ENCODE peak calls at places on chromosomes 3 and 15, in eight cellular contexts. Z is psoas muscle, D is HCT116, I is aorta, H is H1, J is upper lobe of left lung, X is neural progenitor cell, R is neuronal stem cell. Y is an unnamed sample. For H3K9me3, the result is how much of the 10 kb centered on the place peaks cover.

GRCh38 chr3:48661501-48662139 is 1.1 kb downstream of the CELSR3 start:
- DNase-seq in Z (peak), D (no peak), I (peak), H (no peak), J (peak), X (peak), R (peak), Y (peak)

GRCh38 chr3:194587438-194587931 is 45.7 kb downstream of the TMEM44 start:
- DNase-seq in Z (peak), D (no peak), I (peak), H (no peak), J (peak), X (no peak), R (no peak), Y (no peak)

GRCh38 chr15:58748787-58749531 is 548 bp downstream of the ADAM10 start:
- DNase-seq in Z (peak), D (no peak), I (peak), H (no peak), J (peak), X (peak), R (peak), Y (peak)

GRCh38 chr15:60389261-60390077 is 8.3 kb downstream of the ANXA2 start:
- DNase-seq in Z (no peak), D (no peak), I (no peak), H (no peak), J (no peak), X (no peak), R (no peak), Y (peak)

GRCh38 chr3:187975571-187976360 is 178.2 kb upstream of the LPP start:
- DNase-seq in Z (peak), D (peak), I (no peak), H (no peak), J (no peak), X (no peak), R (no peak), Y (no peak)

GRCh38 chr15:89330881-89331595 is 3.6 kb downstream of the POLG start:
- DNase-seq in Z (no peak), D (no peak), I (peak), H (no peak), J (no peak), X (no peak), R (no peak), Y (no peak)

GRCh38 chr3:157125101-157125500 is 34.8 kb downstream of the CCNL1 start:
- DNase-seq in Z (no peak), D (no peak), I (no peak), H (no peak), J (no peak), X (no peak), R (no peak), Y (no peak)

GRCh38 chr3:635393-635792 is 438.8 kb downstream of the CHL1 start:
- DNase-seq in Z (no peak), D (no peak), I (no peak), H (no peak), J (no peak), X (no peak), R (no peak), Y (no peak)

GRCh38 chr3:23455084-23455483 is 252.0 kb downstream of the UBE2E2 start:
- DNase-seq in Z (no peak), D (no peak), I (no peak), H (no peak), J (no peak), X (no peak), R (no peak), Y (no peak)

GRCh38 chr3:196916995-196917394 is 25.3 kb downstream of the NCBP2 start:
- DNase-seq in Z (no peak), D (no peak), I (no peak), H (no peak), J (no peak), X (no peak), R (no peak), Y (no peak)

GRCh38 chr3:100060685-100061484 is 53.4 kb downstream of the FILIP1L start:
- DNase-seq in Z (no peak), D (no peak), I (no peak), H (no peak), J (no peak), X (no peak), R (no peak), Y (no peak)

GRCh38 chr15:63043391-63044076 is 987 bp downstream of the TPM1 start:
- DNase-seq in Z (peak), D (no peak), I (peak), H (no peak), J (peak), X (peak), R (no peak), Y (no peak)

GRCh38 chr3:99504258-99504657 is 134.1 kb upstream of the COL8A1 start:
- DNase-seq in Z (no peak), D (no peak), I (no peak), H (no peak), J (no peak), X (no peak), R (no peak), Y (no peak)

GRCh38 chr15:55907797-55908196 is 85.6 kb downstream of the NEDD4 start:
- DNase-seq in Z (no peak), D (peak), I (no peak), H (no peak), J (no peak), X (no peak), R (no peak), Y (no peak)

GRCh38 chr3:15315003-15315402 is 17.4 kb downstream of the SH3BP5 start:
- DNase-seq in Z (no peak), D (no peak), I (peak), H (no peak), J (no peak), X (no peak), R (no peak), Y (no peak)

GRCh38 chr3:100289339-100289738 is 28.5 kb downstream of the TBC1D23 start:
- DNase-seq in Z (no peak), D (no peak), I (no peak), H (no peak), J (no peak), X (no peak), R (no peak), Y (no peak)

GRCh38 chr3:52838561-52839267 is 3.9 kb upstream of the MUSTN1 start:
- DNase-seq in Z (no peak), D (no peak), I (no peak), H (no peak), J (no peak), X (no peak), R (no peak), Y (no peak)

GRCh38 chr3:86175593-86175992 is 815.4 kb downstream of the VGLL3 start:
- DNase-seq in Z (no peak), D (no peak), I (no peak), H (peak), J (no peak), X (peak), R (no peak), Y (no peak)

GRCh38 chr3:2166552-2166951 is 67.9 kb downstream of the CNTN4 start:
- DNase-seq in Z (no peak), D (no peak), I (no peak), H (no peak), J (no peak), X (peak), R (no peak), Y (no peak)

GRCh38 chr15:89329329-89330084 is 5.1 kb downstream of the POLG start:
- DNase-seq in Z (no peak), D (no peak), I (no peak), H (no peak), J (no peak), X (no peak), R (no peak), Y (no peak)

GRCh38 chr3:37114251-37115145 is 59.9 kb downstream of the LRRFIP2 start:
- DNase-seq in Z (no peak), D (no peak), I (no peak), H (no peak), J (no peak), X (no peak), R (no peak), Y (no peak)

GRCh38 chr3:146085678-146086077 is 75.3 kb downstream of the PLOD2 start:
- DNase-seq in Z (no peak), D (no peak), I (no peak), H (no peak), J (no peak), X (no peak), R (no peak), Y (no peak)
- H3K9me3 ChIP-seq in Z (under half), D (under half), I (under half), H (under half), J (under half), X (under half), R (under half), Y (under half)

DNA sequence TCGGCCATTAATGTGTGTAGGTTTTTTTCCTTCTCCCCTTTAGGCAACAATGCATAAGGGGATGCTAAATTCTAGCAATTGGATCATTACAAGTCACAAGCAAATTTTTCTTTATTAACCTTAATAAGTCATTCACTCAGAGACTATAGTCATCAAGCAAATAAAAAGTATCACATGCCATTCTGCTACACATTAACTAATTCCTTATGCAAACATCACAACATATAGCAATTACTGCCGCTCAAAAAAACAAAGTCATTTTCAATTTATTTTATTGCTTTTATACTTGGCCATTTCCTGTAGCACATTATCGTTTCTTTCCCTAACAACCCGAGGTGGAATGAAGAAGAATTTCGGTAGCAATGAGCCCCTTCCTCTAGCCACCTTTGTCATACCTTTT is 421.1 kb downstream of the TIGIT start:
- DNase-seq in Z (no peak), D (no peak), I (no peak), H (no peak), J (no peak), X (no peak), R (no peak), Y (no peak)
- H3K4me3 ChIP-seq in Z (no peak), D (no peak), I (no peak), H (no peak), J (no peak), X (no peak), R (no peak), Y (no peak)

GRCh38 chr15:24985224-24985623 is 30.4 kb downstream of the SNRPN start:
- DNase-seq in Z (no peak), D (no peak), I (no peak), H (no peak), J (no peak), X (no peak), R (no peak), Y (no peak)
- H3K9me3 ChIP-seq in Z (under half), D (under half), I (under half), H (under half), J (half or more), X (under half), R (under half), Y (under half)

GRCh38 chr3:169666079-169666436 is 2.5 kb upstream of the MECOM start:
- DNase-seq in Z (no peak), D (no peak), I (no peak), H (no peak), J (no peak), X (peak), R (peak), Y (no peak)
- H3K4me3 ChIP-seq in Z (no peak), D (no peak), I (peak), H (peak), J (peak), X (peak), R (no peak), Y (no peak)

Y was measured in CD8-positive, alpha-beta memory T cell.